ENCODE peak calls at places on chromosomes 5 and 9, in four cellular contexts. Q, R, T and D are unnamed samples.

GRCh38 chr9:110919609-110920008 is 118.7 kb downstream of the LPAR1 start:
- DNase-seq in Q (no peak), R (peak; percentile 57), T (no peak), D (peak; percentile 26)

GRCh38 chr9:91161465-91162275 is 200.0 kb downstream of the AUH start:
- DNase-seq in Q (no peak), R (no peak), T (no peak), D (no peak)

GRCh38 chr5:54443264-54443663 is 12.2 kb upstream of the HSPB3 start:
- DNase-seq in Q (no peak), R (no peak), T (peak; percentile 69), D (peak; percentile 49)

GRCh38 chr5:5145651-5146529 is 5.8 kb downstream of the ADAMTS16 start:
- DNase-seq in Q (no peak), R (no peak), T (no peak), D (peak; percentile 50)

GRCh38 chr5:176733586-176734262 is 76.6 kb upstream of the UNC5A start:
- DNase-seq in Q (no peak), R (no peak), T (no peak), D (no peak)

GRCh38 chr9:91101598-91102168 is 260.0 kb downstream of the AUH start:
- DNase-seq in Q (peak; percentile 73), R (no peak), T (no peak), D (no peak)

GRCh38 chr9:135840107-135840506 is 67.2 kb downstream of the CAMSAP1 start:
- DNase-seq in Q (no peak), R (no peak), T (no peak), D (no peak)

GRCh38 chr5:179138568-179138925 is 78.4 kb downstream of the ZNF354C start:
- DNase-seq in Q (no peak), R (no peak), T (no peak), D (no peak)

GRCh38 chr5:172284275-172284971 is 859 bp upstream of the UBTD2 start:
- DNase-seq in Q (no peak), R (peak; percentile 11), T (no peak), D (peak; percentile 31)

GRCh38 chr9:112582863-112583262 is 96.2 kb downstream of the KIAA1958 start:
- DNase-seq in Q (no peak), R (no peak), T (no peak), D (no peak)

GRCh38 chr5:35822541-35822940 is 34.1 kb upstream of the IL7R start:
- DNase-seq in Q (peak; percentile 18), R (no peak), T (no peak), D (no peak)

GRCh38 chr9:121026260-121026691 is 23.8 kb downstream of the C5 start:
- DNase-seq in Q (no peak), R (no peak), T (no peak), D (no peak)

GRCh38 chr9:3750311-3750710 is 224.5 kb upstream of the RFX3 start:
- DNase-seq in Q (no peak), R (no peak), T (no peak), D (no peak)

GRCh38 chr9:75974006-75974766 is 83.7 kb downstream of the PCSK5 start:
- DNase-seq in Q (no peak), R (no peak), T (no peak), D (no peak)

GRCh38 chr9:115305543-115305942 is 187.6 kb upstream of the TNC start:
- DNase-seq in Q (no peak), R (no peak), T (no peak), D (no peak)

GRCh38 chr9:14068690-14069089 is 245.3 kb downstream of the NFIB start:
- DNase-seq in Q (no peak), R (no peak), T (no peak), D (no peak)

GRCh38 chr5:74063821-74064598 is 438.0 kb downstream of the ARHGEF28 start:
- DNase-seq in Q (no peak), R (no peak), T (no peak), D (peak; percentile 57)

GRCh38 chr5:5344051-5344571 is 78.4 kb upstream of the ICE1 start:
- DNase-seq in Q (no peak), R (no peak), T (no peak), D (no peak)

GRCh38 chr9:17509151-17509550 is 69.7 kb upstream of the SH3GL2 start:
- DNase-seq in Q (no peak), R (no peak), T (no peak), D (no peak)

GRCh38 chr5:73282383-73282782 is 109.4 kb downstream of the TMEM174 start:
- DNase-seq in Q (no peak), R (no peak), T (no peak), D (no peak)

GRCh38 chr5:177378884-177379883 is 5.0 kb upstream of the SLC34A1 start:
- DNase-seq in Q (no peak), R (peak; percentile 83), T (no peak), D (peak; percentile 75)

GRCh38 chr5:178283520-178283919 is 50.9 kb upstream of the PHYKPL start:
- DNase-seq in Q (no peak), R (no peak), T (no peak), D (no peak)

GRCh38 chr5:139886213-139886612 is 90.6 kb downstream of the PSD2 start:
- DNase-seq in Q (no peak), R (no peak), T (no peak), D (no peak)

GRCh38 chr5:69048233-69048632 is 45.6 kb upstream of the SLC30A5 start:
- DNase-seq in Q (no peak), R (no peak), T (peak; percentile 5), D (no peak)

GRCh38 chr5:172904643-172905345 is 54.4 kb upstream of the RPL26L1 start:
- DNase-seq in Q (peak; percentile 89), R (peak; percentile 90), T (no peak), D (peak; percentile 97)

GRCh38 chr9:109317979-109318671 is 2.7 kb downstream of the EPB41L4B start:
- DNase-seq in Q (no peak), R (no peak), T (no peak), D (peak; percentile 85)

GRCh38 chr5:72237879-72238278 is 82.2 kb downstream of the MRPS27 start:
- DNase-seq in Q (no peak), R (no peak), T (no peak), D (no peak)

GRCh38 chr5:149785341-149785740 is 55.2 kb downstream of the PPARGC1B start:
- DNase-seq in Q (peak; percentile 63), R (no peak), T (no peak), D (no peak)

GRCh38 chr5:32928761-32929160 is 217.6 kb downstream of the NPR3 start:
- DNase-seq in Q (no peak), R (no peak), T (no peak), D (no peak)

GRCh38 chr9:77807295-77807694 is 159.2 kb upstream of the GNA14 start:
- DNase-seq in Q (no peak), R (peak; percentile 64), T (no peak), D (peak; percentile 82)

GRCh38 chr5:149228610-149229297 is 42.9 kb upstream of the AFAP1L1 start:
- DNase-seq in Q (peak; percentile 19), R (peak; percentile 69), T (peak; percentile 66), D (peak; percentile 90)

GRCh38 chr9:70587143-70587710 is 172.8 kb upstream of the KLF9 start:
- DNase-seq in Q (no peak), R (peak; percentile 45), T (no peak), D (no peak)

GRCh38 chr9:131060902-131061630 is 35.3 kb upstream of the AIF1L start:
- DNase-seq in Q (no peak), R (no peak), T (no peak), D (no peak)

GRCh38 chr9:121607434-121608248 is 43.8 kb upstream of the DAB2IP start:
- DNase-seq in Q (no peak), R (peak; percentile 38), T (peak; percentile 94), D (no peak)

GRCh38 chr5:173890195-173890951 is 2.2 kb downstream of the CPEB4 start:
- DNase-seq in Q (no peak), R (peak; percentile 24), T (peak; percentile 50), D (no peak)

GRCh38 chr5:149831492-149831891 is 101.4 kb downstream of the PPARGC1B start:
- DNase-seq in Q (no peak), R (peak; percentile 34), T (no peak), D (no peak)

GRCh38 chr5:168415971-168416370 is 70.3 kb upstream of the RARS1 start:
- DNase-seq in Q (no peak), R (no peak), T (no peak), D (no peak)

GRCh38 chr9:18056269-18056992 is 417.5 kb upstream of the ADAMTSL1 start:
- DNase-seq in Q (no peak), R (no peak), T (no peak), D (no peak)

DNA sequence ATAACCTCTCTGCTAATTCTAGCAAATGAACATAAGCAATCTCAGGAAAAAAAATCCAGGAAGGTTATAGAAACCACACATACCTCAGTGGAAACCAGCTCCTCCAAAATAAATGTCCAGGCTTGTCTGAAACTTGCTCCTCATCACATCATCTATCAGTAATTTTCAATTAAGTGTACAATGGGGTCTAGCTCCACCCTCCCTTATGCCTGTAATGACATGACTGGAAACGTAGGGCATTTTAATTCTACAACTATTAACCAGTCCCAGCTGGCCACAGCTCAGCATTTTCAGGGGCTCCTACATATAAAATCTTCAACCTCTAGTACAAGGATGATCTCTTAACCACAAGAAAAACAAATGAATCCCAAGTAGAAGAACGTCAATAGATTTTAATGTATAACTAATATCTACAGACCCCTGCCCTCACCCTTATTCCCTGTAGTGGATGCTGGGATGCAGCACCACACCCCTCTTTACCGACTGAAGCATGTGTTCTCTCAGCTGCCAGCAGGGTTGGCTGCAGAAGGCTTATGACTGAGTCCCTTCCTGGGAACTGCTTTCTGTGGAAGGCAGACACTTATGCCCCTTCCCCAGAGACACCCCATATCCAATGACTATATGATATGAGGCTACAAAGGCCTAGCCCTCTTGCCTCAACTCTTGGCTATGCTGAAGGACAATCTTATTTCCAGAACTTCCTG is 6.8 kb downstream of the TSSK1B start:
- DNase-seq in Q (no peak), R (no peak), T (no peak), D (peak; percentile 89)
- TF ChIP-seq CTCF in Q (no peak), R (no peak), T (no peak), D (no peak)

DNA sequence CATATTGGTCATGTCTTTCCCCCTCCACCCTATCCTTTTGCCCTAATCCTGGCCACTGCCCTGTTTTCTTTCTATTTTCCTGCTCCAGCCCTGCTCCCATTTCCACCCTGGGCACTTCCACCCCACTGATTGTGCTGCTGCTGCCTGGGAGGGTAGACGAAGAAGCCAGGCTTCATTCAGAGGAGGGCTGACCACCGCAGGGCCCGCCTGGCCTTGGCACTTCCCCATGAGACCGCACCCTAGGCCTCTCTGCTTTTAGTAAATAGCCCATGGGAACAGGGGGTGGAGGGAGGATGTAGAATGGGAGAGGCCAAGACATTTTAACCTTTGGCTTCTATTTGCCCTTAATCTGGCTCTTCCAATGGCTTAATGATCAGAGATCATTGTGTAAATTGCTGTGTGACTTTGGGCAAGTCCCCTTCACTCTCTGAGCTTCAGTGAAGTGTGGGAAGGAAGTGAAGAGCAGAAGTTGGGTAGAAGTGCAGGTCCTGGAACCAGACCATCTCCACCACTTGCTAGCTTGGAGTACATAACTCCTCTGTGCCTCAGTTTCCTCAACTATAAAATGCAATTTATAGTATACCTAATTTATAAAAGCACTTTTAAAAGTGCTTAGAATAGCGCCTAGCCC is 13.6 kb upstream of the GPX3 start:
- DNase-seq in Q (no peak), R (no peak), T (no peak), D (no peak)
- H3K27ac ChIP-seq in Q (peak overlapping the region; percentile 74), R (peak overlapping the region; percentile 56), T (peak overlapping the region; percentile 7), D (no peak overlapping the region)

GRCh38 chr5:43661102-43661501 is 58.1 kb downstream of the NNT start:
- DNase-seq in Q (no peak), R (peak; percentile 51), T (peak; percentile 61), D (no peak)
- TF ChIP-seq CTCF in Q (peak; percentile 51), R (peak; percentile 58), T (peak; percentile 41), D (no peak)

GRCh38 chr5:135822286-135822685 is 12.2 kb upstream of the SLC25A48 start:
- DNase-seq in Q (no peak), R (no peak), T (no peak), D (no peak)
- H3K27ac ChIP-seq in Q (no peak overlapping the region), R (no peak overlapping the region), T (no peak overlapping the region), D (no peak overlapping the region)